ENCODE peak calls at places on chromosomes 11 and 22, in seven cellular contexts. S is caudate nucleus, A is AG09309, N is NCI-H2029, H is NCI-H1436, O is kidney tubule cell, U is fibroblast of pulmonary artery. E is an unnamed sample.

GRCh38 chr11:16009021-16009420 is 347.3 kb downstream of the SOX6 start:
- DNase-seq in S (no peak), A (no peak), N (no peak), H (no peak), O (no peak), U (no peak), E (no peak)

GRCh38 chr22:38724926-38725571 is 19.3 kb downstream of the GTPBP1 start:
- DNase-seq in S (peak; percentile 44), A (no peak), N (no peak), H (peak; percentile 7), O (peak; percentile 47), U (peak; percentile 52), E (peak; percentile 39)

GRCh38 chr11:71197096-71197495 is 55.3 kb downstream of the SHANK2 start:
- DNase-seq in S (no peak), A (no peak), N (no peak), H (no peak), O (peak; percentile 86), U (no peak), E (no peak)

GRCh38 chr11:64848779-64849599 is 4.5 kb upstream of the CDC42BPG start:
- DNase-seq in S (no peak), A (no peak), N (peak; percentile 47), H (no peak), O (peak; percentile 53), U (no peak), E (no peak)

GRCh38 chr11:100687032-100687629 is at the start of gene ARHGAP42:
- DNase-seq in S (peak; percentile 15), A (no peak), N (no peak), H (no peak), O (peak; percentile 76), U (peak; percentile 68), E (peak; percentile 71)

GRCh38 chr11:31687256-31687655 is 123.9 kb downstream of the PAX6 start:
- DNase-seq in S (no peak), A (no peak), N (no peak), H (no peak), O (no peak), U (peak; percentile 62), E (no peak)

GRCh38 chr22:31333648-31334047 is 12.5 kb downstream of the PATZ1 start:
- DNase-seq in S (no peak), A (no peak), N (no peak), H (no peak), O (no peak), U (no peak), E (no peak)

GRCh38 chr22:20550851-20551744 is 43.7 kb downstream of the MED15 start:
- DNase-seq in S (peak; percentile 51), A (no peak), N (no peak), H (no peak), O (peak; percentile 57), U (peak; percentile 78), E (no peak)

GRCh38 chr11:2433106-2433925 is 11.0 kb downstream of the TRPM5 start:
- DNase-seq in S (no peak), A (no peak), N (no peak), H (no peak), O (no peak), U (no peak), E (no peak)

GRCh38 chr22:50701076-50701419 is 28.4 kb downstream of the SHANK3 start:
- DNase-seq in S (no peak), A (no peak), N (no peak), H (no peak), O (no peak), U (no peak), E (no peak)

GRCh38 chr11:17559341-17560087 is 12.5 kb downstream of the OTOG start:
- DNase-seq in S (no peak), A (no peak), N (no peak), H (no peak), O (no peak), U (no peak), E (no peak)

GRCh38 chr11:118938491-118939411 is 13.0 kb upstream of the BCL9L start:
- DNase-seq in S (no peak), A (no peak), N (no peak), H (no peak), O (peak; percentile 100), U (peak; percentile 39), E (peak; percentile 95)

GRCh38 chr11:2579315-2580060 is 120.3 kb downstream of the KCNQ1OT1 start:
- DNase-seq in S (no peak), A (no peak), N (no peak), H (no peak), O (no peak), U (no peak), E (no peak)

GRCh38 chr11:95911369-95911759 is 12.5 kb downstream of the MTMR2 start:
- DNase-seq in S (no peak), A (no peak), N (no peak), H (no peak), O (no peak), U (no peak), E (no peak)

GRCh38 chr22:49959782-49960158 is 802 bp upstream of the PIM3 start:
- DNase-seq in S (no peak), A (no peak), N (no peak), H (no peak), O (peak; percentile 88), U (no peak), E (peak; percentile 77)

E was measured in M059J.